ENCODE peak calls at places on chromosomes 4 and X, in five cellular contexts. W is transverse colon, X is Panc1, R is sigmoid colon, N is HCT116. T is an unnamed sample.

GRCh38 chrX:107978707-107979307 is 3.4 kb downstream of the TEX13B start:
- DNase-seq in W (no peak), X (no peak), N (peak), R (no peak), T (no peak)

GRCh38 chr4:88756149-88756548 is 58.5 kb upstream of the NAP1L5 start:
- DNase-seq in R (no peak), N (no peak), W (no peak), X (no peak), T (no peak)

GRCh38 chrX:46165411-46165810 is 379.8 kb downstream of the ZNF674 start:
- DNase-seq in W (no peak), N (no peak), X (no peak), R (no peak), T (no peak)

GRCh38 chr4:87354168-87355102 is 31.8 kb upstream of the HSD17B13 start:
- DNase-seq in N (no peak), X (no peak), W (no peak), R (no peak), T (no peak)

GRCh38 chr4:25106363-25107151 is 53.7 kb downstream of the SEPSECS start:
- DNase-seq in X (no peak), W (no peak), N (no peak), R (no peak), T (no peak)

GRCh38 chr4:119550857-119551532 is 77.6 kb downstream of the PDE5A start:
- DNase-seq in R (no peak), N (no peak), X (no peak), W (no peak), T (no peak)

GRCh38 chrX:50459615-50460014 is 11.0 kb downstream of the DGKK start:
- DNase-seq in X (no peak), W (no peak), R (no peak), N (no peak), T (no peak)

GRCh38 chr4:121256887-121257426 is 92.8 kb upstream of the TNIP3 start:
- DNase-seq in X (no peak), R (no peak), W (no peak), N (no peak), T (no peak)

GRCh38 chr4:630661-631060 is 5.3 kb downstream of the PDE6B start:
- DNase-seq in N (no peak), W (no peak), X (no peak), R (peak), T (no peak)

GRCh38 chrX:48806088-48806487 is 4.2 kb downstream of the HDAC6 start:
- DNase-seq in N (no peak), X (no peak), R (no peak), W (no peak), T (no peak)

GRCh38 chr4:74794341-74794801 is at the start of gene BTC:
- DNase-seq in R (peak), X (peak), N (peak), W (peak), T (no peak)

GRCh38 chrX:8960809-8961413 is 73.0 kb downstream of the FAM9B start:
- DNase-seq in R (no peak), W (no peak), N (no peak), X (no peak), T (no peak)

GRCh38 chr4:66062044-66062443 is 391.8 kb upstream of the EPHA5 start:
- DNase-seq in X (no peak), W (no peak), N (no peak), R (no peak), T (no peak)

GRCh38 chr4:147884536-147884935 is 152.6 kb downstream of the ARHGAP10 start:
- DNase-seq in R (no peak), N (no peak), X (no peak), W (no peak), T (no peak)

GRCh38 chrX:100948557-100948956 is 19.8 kb upstream of the XKRX start:
- DNase-seq in X (no peak), R (no peak), N (no peak), W (no peak), T (no peak)

GRCh38 chr4:75968084-75968483 is 22.7 kb downstream of the SDAD1 start:
- DNase-seq in R (no peak), X (no peak), N (no peak), W (no peak), T (no peak)

GRCh38 chr4:133624744-133625143 is 475.6 kb downstream of the PCDH10 start:
- DNase-seq in X (no peak), N (no peak), R (no peak), W (no peak), T (no peak)

GRCh38 chr4:138053601-138054322 is 188.4 kb downstream of the SLC7A11 start:
- DNase-seq in W (no peak), N (peak), R (no peak), X (peak), T (no peak)

GRCh38 chrX:63424063-63424462 is 72.9 kb upstream of the SPIN4 start:
- DNase-seq in R (no peak), W (no peak), N (peak), X (no peak), T (no peak)

GRCh38 chr4:8061573-8061972 is 97.0 kb downstream of the ABLIM2 start:
- DNase-seq in N (no peak), X (no peak), R (no peak), W (no peak), T (no peak)

DNA sequence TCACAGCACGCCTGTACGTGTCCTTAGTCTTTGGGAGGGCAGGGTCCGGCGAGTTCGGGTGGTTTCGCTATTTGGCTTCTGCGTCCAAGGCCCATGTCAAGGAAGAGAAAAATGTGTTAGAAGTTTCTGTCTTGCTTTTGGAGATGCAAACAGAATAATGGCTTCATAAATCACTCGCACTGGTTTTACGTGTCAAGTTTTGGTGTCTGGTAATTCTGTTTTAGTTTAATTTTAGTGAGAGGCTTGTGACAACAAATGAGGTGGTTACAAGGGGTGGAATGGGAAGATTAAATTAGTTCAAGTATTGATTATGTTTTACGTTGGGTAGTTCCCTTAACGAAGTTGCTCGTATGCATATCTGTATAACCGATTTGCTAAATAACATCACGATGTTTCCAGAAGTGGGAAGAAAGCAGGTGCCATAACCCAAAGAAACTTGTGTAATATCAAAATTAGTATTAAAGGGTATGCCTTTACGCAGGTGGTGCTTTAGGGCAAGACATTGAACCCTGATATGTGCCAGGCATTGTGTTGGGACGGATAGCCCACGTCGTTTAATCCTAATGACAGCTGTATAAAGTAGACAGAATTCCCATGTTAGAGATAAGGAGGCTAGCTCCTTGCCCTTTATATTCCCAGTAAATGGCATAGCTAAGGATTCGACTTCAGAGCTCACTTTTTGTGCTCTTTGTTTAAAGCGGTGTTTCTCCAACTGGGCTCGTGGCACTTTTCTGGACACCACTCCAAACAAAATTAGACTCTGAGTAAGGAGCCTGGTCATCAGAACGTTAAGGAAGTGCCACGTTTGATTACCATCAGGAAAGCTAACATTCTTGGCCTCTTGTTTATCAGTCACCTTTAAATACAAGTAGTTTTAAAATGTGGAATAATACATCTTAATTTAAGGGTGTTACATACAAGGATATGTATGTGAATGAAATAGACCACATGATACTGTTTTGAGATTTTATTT is 843 bp downstream of the RPL34 start:
- DNase-seq in N (no peak), R (no peak), X (no peak), W (no peak), T (no peak)
- TF ChIP-seq POLR2AphosphoS5 in N (no peak), R (no peak), X (no peak), W (no peak), T (no peak)

DNA sequence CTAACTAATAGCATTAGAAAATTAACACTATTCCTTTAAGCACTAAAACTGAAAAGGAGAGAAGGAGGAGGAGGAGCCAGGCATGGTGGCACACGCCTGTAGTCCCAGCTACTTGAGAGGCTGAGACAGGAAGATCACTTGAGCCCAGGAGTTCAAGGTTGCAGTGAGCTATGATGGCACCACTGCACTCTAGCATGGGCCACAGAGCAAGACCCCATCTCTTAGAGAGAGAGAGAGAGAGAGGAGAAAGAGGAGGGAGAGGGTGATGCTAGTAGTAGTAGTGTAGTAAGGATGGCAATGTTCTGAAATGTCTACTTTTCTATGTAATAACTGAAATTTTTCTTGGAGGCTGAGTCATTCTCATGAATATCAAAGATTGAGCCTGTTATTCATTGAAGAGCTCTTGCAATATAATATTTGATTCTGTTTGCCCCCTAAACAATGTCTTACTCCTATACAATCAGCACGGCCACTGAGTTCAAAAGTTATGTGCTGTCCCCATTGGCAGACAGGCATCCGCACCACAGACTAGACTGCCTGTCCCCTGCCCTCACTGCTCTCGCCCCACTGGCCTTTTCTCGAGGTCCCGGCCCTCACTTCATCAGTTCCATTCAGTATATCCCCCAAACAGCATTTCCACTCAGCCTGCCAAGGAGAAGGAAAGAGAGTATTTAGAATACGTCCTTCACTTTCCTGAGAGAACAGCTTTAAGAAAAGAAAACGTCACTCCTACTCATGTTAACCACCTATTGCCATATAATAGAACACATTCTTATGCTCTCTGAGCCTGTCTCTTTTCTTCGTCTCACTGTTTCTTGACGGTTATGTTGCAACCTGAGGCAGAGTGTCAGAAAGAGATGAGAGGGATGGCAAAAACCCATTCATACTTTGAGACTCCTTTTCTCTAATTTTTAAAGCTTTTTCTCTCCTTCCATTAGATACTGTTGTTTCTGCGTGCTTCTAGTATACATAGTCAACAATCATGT is 238.1 kb downstream of the PALLD start:
- DNase-seq in W (no peak), X (no peak), R (no peak), N (no peak), T (no peak)
- H3K27ac ChIP-seq in W (no peak), X (no peak), R (peak), N (no peak), T (peak)

GRCh38 chr4:29467044-29467717 is 1253.0 kb upstream of the PCDH7 start:
- DNase-seq in N (no peak), R (no peak), X (no peak), W (no peak), T (no peak)
- TF ChIP-seq CTCF in N (no peak), R (no peak), X (no peak), W (no peak), T (peak)

DNA sequence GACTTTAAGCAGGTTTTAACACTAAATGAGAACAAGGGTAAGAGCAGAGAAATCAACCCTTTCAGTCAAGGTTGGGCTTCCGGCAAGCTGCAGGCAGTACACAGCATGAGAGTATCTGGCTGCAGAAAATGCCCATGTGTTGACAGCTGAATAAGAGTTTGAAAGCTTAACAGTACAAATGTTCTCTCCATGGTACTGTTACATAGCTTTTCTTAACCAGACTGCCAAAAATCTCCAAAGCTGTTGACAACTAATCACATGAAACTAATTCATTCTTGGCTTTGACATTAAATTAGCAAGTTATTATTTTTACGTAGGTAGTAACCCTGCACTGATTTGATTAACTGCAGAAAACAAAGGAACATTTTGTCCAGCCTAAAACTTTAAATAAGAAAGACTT is 153.5 kb downstream of the SLC10A7 start:
- DNase-seq in R (no peak), N (no peak), X (no peak), W (no peak), T (no peak)
- TF ChIP-seq POLR2AphosphoS5 in R (no peak), N (no peak), X (no peak), W (no peak), T (no peak)

GRCh38 chrX:120301497-120301896 is 9.8 kb downstream of the TMEM255A start:
- DNase-seq in X (no peak), N (no peak), W (no peak), R (no peak), T (no peak)

GRCh38 chrX:120304241-120304640 is 7.0 kb downstream of the TMEM255A start:
- DNase-seq in N (no peak), W (no peak), R (no peak), X (no peak), T (no peak)

GRCh38 chrX:120302434-120302833 is 8.8 kb downstream of the TMEM255A start:
- DNase-seq in X (no peak), R (no peak), W (peak), N (no peak), T (no peak)

GRCh38 chrX:120299928-120300327 is 11.3 kb downstream of the TMEM255A start:
- DNase-seq in R (no peak), X (no peak), W (no peak), N (no peak), T (no peak)

DNA sequence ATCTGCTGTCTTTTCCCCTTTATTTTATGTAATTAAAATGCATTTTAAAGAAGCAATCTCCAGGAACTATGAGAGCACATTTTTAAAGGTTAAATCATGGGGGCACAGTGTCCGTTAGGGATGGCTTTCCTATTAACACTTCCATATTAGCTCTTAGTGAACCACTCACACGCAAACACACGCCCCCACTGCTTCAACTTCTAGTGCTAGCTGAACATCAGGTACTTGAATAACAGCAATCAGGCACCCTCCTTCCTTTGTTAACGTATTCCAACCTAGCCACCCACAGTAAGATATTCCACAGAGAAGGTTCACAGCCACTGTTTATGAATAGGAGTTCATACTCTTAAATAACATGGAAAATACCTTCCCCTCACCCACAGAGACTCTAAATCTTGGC is 9.3 kb downstream of the TMEM255A start:
- DNase-seq in R (no peak), W (no peak), X (no peak), N (no peak), T (no peak)
- H3K27ac ChIP-seq in R (no peak), W (no peak), X (no peak), N (no peak), T (no peak)

DNA sequence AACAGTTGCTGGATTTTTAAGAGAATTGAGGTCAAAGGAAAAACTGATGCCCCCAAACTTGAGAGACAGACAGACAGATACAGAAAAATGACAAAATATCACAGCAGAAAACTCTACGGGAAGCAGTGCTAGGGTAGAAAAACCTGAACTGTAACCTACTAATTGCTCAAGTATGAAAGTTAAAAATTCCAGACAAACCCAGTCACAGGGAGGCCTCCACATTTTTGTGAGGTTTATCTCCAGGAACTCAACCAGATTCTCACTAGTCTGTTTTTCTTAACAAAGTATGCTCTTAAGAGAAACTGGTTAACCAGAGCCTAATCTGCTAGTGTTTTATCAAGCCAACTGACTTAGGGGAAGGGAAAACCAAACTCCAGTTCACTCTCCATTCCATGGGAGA is 19.9 kb upstream of the PPP3CA start:
- DNase-seq in N (no peak), X (no peak), W (no peak), R (no peak), T (no peak)
- TF ChIP-seq CTCF in N (no peak), X (no peak), W (no peak), R (no peak), T (no peak)

DNA sequence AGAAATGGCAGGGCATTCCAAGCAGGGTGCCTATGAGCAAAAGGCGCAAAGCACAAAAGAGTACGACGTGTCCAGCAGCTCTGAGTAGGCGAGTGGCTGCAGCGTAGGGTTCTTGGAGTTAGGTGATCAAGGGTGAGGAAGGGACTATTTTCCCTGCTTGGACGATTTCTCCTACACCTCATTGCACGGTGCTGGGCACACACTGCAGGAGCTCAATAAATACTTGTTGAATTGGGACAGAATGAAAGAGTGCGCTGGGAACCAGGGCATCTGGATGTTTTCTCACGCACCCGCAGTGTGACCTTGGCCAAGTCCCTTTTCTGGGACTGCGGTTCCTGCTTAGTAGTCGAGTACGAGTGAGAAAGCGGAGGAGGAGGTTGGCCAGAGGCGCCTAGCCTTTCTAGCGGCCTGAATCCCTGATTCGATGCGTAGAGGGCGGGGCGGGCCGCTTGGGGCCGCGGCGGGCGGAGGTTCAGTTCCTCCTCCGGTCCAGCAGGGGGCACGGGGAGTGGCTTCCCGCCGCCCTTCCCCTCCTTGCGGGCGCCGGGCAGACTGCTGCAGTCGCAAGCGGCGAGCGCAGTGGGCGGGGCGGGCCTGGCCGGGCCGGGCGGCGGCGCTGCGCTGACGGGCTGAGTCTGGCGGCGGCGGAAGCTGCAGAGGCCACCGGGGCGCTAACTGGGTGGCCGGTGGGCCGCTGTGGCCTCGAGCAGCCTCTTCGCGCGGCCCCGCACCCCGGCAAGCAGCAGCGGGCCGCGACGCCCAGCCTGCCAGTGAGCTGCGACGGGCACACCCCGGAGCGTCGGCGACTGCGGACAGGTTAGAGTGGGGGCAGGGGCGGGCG is at the start of gene FAM199X:
- DNase-seq in N (peak), W (peak), X (peak), R (peak), T (no peak)
- TF ChIP-seq POLR2AphosphoS5 in N (peak), W (peak), X (peak), R (no peak), T (peak)